ENCODE peak calls at places on chromosome 21, in seven cellular contexts. B is BE2C; W is mesenchymal stem cell; F is CD4-positive, alpha-beta T cell; S is endodermal cell; T is activated CD4-positive, alpha-beta T cell treated with anti-CD3 and anti-CD28 coated beads, Interleukin-2, amount 10 ng/mL, durations not matched to agents 7 days and 5 days; Y is adrenal gland. M is an unnamed sample.

GRCh38 chr21:39686636-39687035 is 58.3 kb upstream of the IGSF5 start:
- DNase-seq in T (no peak), Y (no peak), F (no peak), W (no peak), S (peak; percentile 24), B (no peak), M (no peak)

GRCh38 chr21:43938751-43939442 is 73.2 kb upstream of the TRAPPC10 start:
- DNase-seq in S (peak; percentile 95), W (peak; percentile 85), B (peak; percentile 83), F (peak; percentile 92), Y (peak; percentile 87), T (peak; percentile 94), M (peak; percentile 93)

GRCh38 chr21:32377506-32377905 is 15.3 kb downstream of the URB1 start:
- DNase-seq in F (no peak), S (no peak), T (no peak), B (no peak), W (no peak), Y (no peak), M (no peak)

GRCh38 chr21:45887788-45888187 is 93.8 kb upstream of the COL6A1 start:
- DNase-seq in T (no peak), B (peak; percentile 68), W (no peak), F (no peak), S (no peak), Y (no peak), M (no peak)

GRCh38 chr21:25031750-25032149 is 575.5 kb downstream of the MRPL39 start:
- DNase-seq in W (no peak), T (no peak), Y (no peak), S (no peak), B (no peak), F (no peak), M (no peak)

GRCh38 chr21:44958471-44959191 is 18.8 kb downstream of the SLX9 start:
- DNase-seq in W (peak; percentile 89), S (no peak), Y (peak; percentile 87), T (no peak), F (no peak), B (no peak), M (peak; percentile 85)

GRCh38 chr21:45291613-45292398 is 4.1 kb upstream of the POFUT2 start:
- DNase-seq in Y (peak; percentile 40), B (peak; percentile 33), F (no peak), T (no peak), S (peak; percentile 44), W (no peak), M (no peak)

GRCh38 chr21:39037807-39038405 is 145.3 kb downstream of the PSMG1 start:
- DNase-seq in T (no peak), S (peak; percentile 87), Y (no peak), F (no peak), B (no peak), W (peak; percentile 24), M (peak; percentile 36)

GRCh38 chr21:36229181-36229580 is 72.6 kb downstream of the DOP1B start:
- DNase-seq in S (no peak), F (no peak), B (no peak), Y (no peak), T (no peak), W (no peak), M (no peak)

GRCh38 chr21:42855143-42855936 is 24.0 kb downstream of the WDR4 start:
- DNase-seq in Y (no peak), F (no peak), S (no peak), B (no peak), W (no peak), T (no peak), M (no peak)

GRCh38 chr21:32467291-32467690 is 54.8 kb downstream of the EVA1C start:
- DNase-seq in Y (no peak), F (no peak), B (no peak), S (peak; percentile 73), W (no peak), T (no peak), M (no peak)

GRCh38 chr21:33936221-33937038 is 20.8 kb upstream of the ATP5PO start:
- DNase-seq in T (peak; percentile 55), Y (no peak), S (peak; percentile 75), F (peak; percentile 61), W (no peak), B (no peak), M (no peak)

GRCh38 chr21:45639206-45640000 is 4.1 kb upstream of the PCBP3 start:
- DNase-seq in B (no peak), Y (no peak), F (no peak), W (peak; percentile 10), S (no peak), T (no peak), M (no peak)

GRCh38 chr21:29938968-29939858 is 583 bp downstream of the GRIK1 start:
- DNase-seq in B (no peak), F (no peak), T (no peak), W (no peak), Y (no peak), S (peak; percentile 78), M (peak; percentile 65)

GRCh38 chr21:44306926-44307687 is 7.3 kb downstream of the PFKL start:
- DNase-seq in T (no peak), F (no peak), S (no peak), W (no peak), B (no peak), Y (no peak), M (no peak)

GRCh38 chr21:23874271-23874670 is 1733.0 kb downstream of the MRPL39 start:
- DNase-seq in T (no peak), Y (no peak), F (no peak), B (no peak), W (no peak), S (no peak), M (no peak)

M was measured in WERI-Rb-1.